ENCODE peak calls at places on chromosomes 16 and 17, in eight cellular contexts. T, J, G, E, U, A, O and C are unnamed samples.

GRCh38 chr17:19470529-19471261 is 59.7 kb downstream of the RNF112 start:
- DNase-seq in O (peak), J (peak), E (peak), A (peak), G (peak), U (peak), T (peak), C (no peak)

GRCh38 chr17:70687421-70687820 is 518.1 kb downstream of the KCNJ2 start:
- DNase-seq in G (no peak), T (no peak), U (no peak), E (no peak), O (no peak), A (no peak), J (no peak), C (no peak)

GRCh38 chr16:678858-679807 is 1.1 kb upstream of the STUB1 start:
- DNase-seq in E (peak), U (peak), O (peak), T (peak), A (peak), J (peak), G (peak), C (no peak)

GRCh38 chr17:63277629-63278028 is 168.5 kb downstream of the CYB561 start:
- DNase-seq in T (no peak), U (no peak), A (no peak), E (no peak), O (peak), G (no peak), J (no peak), C (no peak)

GRCh38 chr17:29567362-29568330 is 809 bp upstream of the ABHD15 start:
- DNase-seq in U (peak), E (peak), G (peak), O (peak), J (peak), T (peak), A (peak), C (peak)

GRCh38 chr16:14131774-14132695 is 60.9 kb downstream of the MRTFB start:
- DNase-seq in U (no peak), O (no peak), E (no peak), T (no peak), G (no peak), A (no peak), J (no peak), C (no peak)

GRCh38 chr17:16962804-16963203 is 9.1 kb downstream of the TNFRSF13B start:
- DNase-seq in A (peak), J (no peak), E (no peak), G (no peak), O (no peak), T (no peak), U (peak), C (no peak)

GRCh38 chr16:399278-400019 is 2.2 kb upstream of the DECR2 start:
- DNase-seq in G (no peak), A (no peak), E (no peak), T (no peak), J (no peak), U (no peak), O (no peak), C (no peak)

GRCh38 chr16:49843758-49844157 is 12.2 kb downstream of the ZNF423 start:
- DNase-seq in T (no peak), A (no peak), O (no peak), E (no peak), G (no peak), U (no peak), J (no peak), C (no peak)

GRCh38 chr16:1635070-1635469 is 22.9 kb downstream of the CRAMP1 start:
- DNase-seq in T (no peak), E (no peak), J (no peak), U (no peak), O (no peak), G (no peak), A (no peak), C (no peak)

GRCh38 chr16:49858200-49859129 is 2.6 kb upstream of the ZNF423 start:
- DNase-seq in G (no peak), O (no peak), E (peak), T (no peak), U (peak), A (peak), J (peak), C (no peak)

GRCh38 chr17:45146616-45147101 is 1.6 kb upstream of the HEXIM1 start:
- DNase-seq in O (peak), A (no peak), U (no peak), G (no peak), J (peak), T (no peak), E (no peak), C (no peak)

GRCh38 chr17:16517477-16517876 is 25.5 kb upstream of the LRRC75A start:
- DNase-seq in G (no peak), U (no peak), T (no peak), O (no peak), J (no peak), E (no peak), A (no peak), C (no peak)

GRCh38 chr16:70448075-70448474 is 6.3 kb upstream of the FCSK start:
- DNase-seq in U (no peak), T (no peak), E (no peak), G (no peak), A (no peak), O (no peak), J (no peak), C (no peak)

GRCh38 chr16:86462334-86463084 is 47.8 kb upstream of the FOXF1 start:
- DNase-seq in O (no peak), E (no peak), T (no peak), G (no peak), A (no peak), U (no peak), J (no peak), C (no peak)

GRCh38 chr16:3148256-3149192 is 13.7 kb downstream of the ZNF213 start:
- DNase-seq in A (no peak), T (peak), G (no peak), U (no peak), O (no peak), J (no peak), E (no peak), C (no peak)

GRCh38 chr17:71107136-71107535 is 937.8 kb downstream of the KCNJ2 start:
- DNase-seq in E (no peak), T (no peak), G (no peak), A (no peak), J (no peak), O (no peak), U (no peak), C (no peak)

GRCh38 chr16:21125191-21125590 is 25.5 kb downstream of the DNAH3 start:
- DNase-seq in T (no peak), A (peak), J (peak), O (no peak), G (no peak), E (no peak), U (no peak), C (no peak)

GRCh38 chr16:17364319-17365210 is 106.2 kb downstream of the XYLT1 start:
- DNase-seq in J (no peak), U (no peak), E (no peak), T (no peak), A (no peak), O (peak), G (peak), C (no peak)

GRCh38 chr16:88914750-88915368 is 48.4 kb upstream of the PABPN1L start:
- DNase-seq in A (no peak), U (no peak), O (peak), T (no peak), E (no peak), J (no peak), G (no peak), C (no peak)

GRCh38 chr16:17964196-17964595 is 372.3 kb downstream of the NPIPA8 start:
- DNase-seq in T (no peak), O (no peak), J (no peak), E (no peak), U (no peak), G (no peak), A (no peak), C (no peak)

GRCh38 chr16:1903845-1904820 is 14.1 kb downstream of the HS3ST6 start:
- DNase-seq in J (no peak), T (peak), O (peak), U (no peak), G (no peak), A (no peak), E (no peak), C (no peak)

GRCh38 chr17:70797166-70797565 is 627.8 kb downstream of the KCNJ2 start:
- DNase-seq in T (no peak), O (no peak), G (no peak), J (no peak), A (no peak), E (no peak), U (no peak), C (no peak)

GRCh38 chr16:72203401-72203800 is 31.4 kb upstream of the PMFBP1 start:
- DNase-seq in T (no peak), U (no peak), E (no peak), O (peak), J (peak), A (peak), G (peak), C (no peak)

GRCh38 chr17:78722101-78722761 is 59.8 kb downstream of the CYTH1 start:
- DNase-seq in U (peak), O (no peak), A (peak), G (peak), T (peak), E (no peak), J (no peak), C (no peak)

GRCh38 chr16:73060948-73061495 is 13.1 kb upstream of the ZFHX3 start:
- DNase-seq in E (no peak), T (no peak), A (peak), O (no peak), U (peak), J (no peak), G (no peak), C (no peak)

GRCh38 chr16:75477680-75478473 is 13.4 kb upstream of the TMEM170A start:
- DNase-seq in O (no peak), T (no peak), E (no peak), U (no peak), A (no peak), J (no peak), G (no peak), C (no peak)

GRCh38 chr17:37642706-37643105 is 540 bp downstream of the DDX52 start:
- DNase-seq in O (peak), J (no peak), A (no peak), T (no peak), U (no peak), E (no peak), G (no peak), C (no peak)

GRCh38 chr17:7203391-7203790 is 16.2 kb downstream of the DLG4 start:
- DNase-seq in T (no peak), J (no peak), O (no peak), A (no peak), G (no peak), U (no peak), E (no peak), C (no peak)

GRCh38 chr17:44775838-44776621 is 17.2 kb downstream of the ADAM11 start:
- DNase-seq in O (no peak), J (peak), G (no peak), T (peak), A (peak), E (no peak), U (no peak), C (no peak)

GRCh38 chr16:89069920-89070319 is 23.7 kb upstream of the ACSF3 start:
- DNase-seq in J (no peak), G (no peak), A (no peak), E (no peak), T (no peak), U (no peak), O (no peak), C (no peak)

GRCh38 chr16:8775359-8775758 is 22.1 kb downstream of the TMEM186 start:
- DNase-seq in J (no peak), T (no peak), O (no peak), G (no peak), A (no peak), E (no peak), U (no peak), C (no peak)

GRCh38 chr16:26765087-26765486 is 301.6 kb upstream of the C16orf82 start:
- DNase-seq in E (peak), T (no peak), J (no peak), U (peak), A (no peak), O (no peak), G (no peak), C (no peak)

GRCh38 chr17:66803474-66803951 is 31.4 kb upstream of the CACNG5 start:
- DNase-seq in T (no peak), G (no peak), U (peak), E (peak), J (peak), O (no peak), A (no peak), C (no peak)
- TF ChIP-seq CTCF in T (no peak), G (no peak), U (no peak), E (no peak), J (no peak), O (no peak), A (no peak), C (no peak)

GRCh38 chr17:57735230-57735629 is 9.9 kb downstream of the CCDC182 start:
- DNase-seq in G (no peak), A (no peak), E (no peak), T (no peak), J (no peak), O (no peak), U (no peak), C (no peak)

GRCh38 chr17:57737450-57737849 is 7.6 kb downstream of the CCDC182 start:
- DNase-seq in T (no peak), U (no peak), E (no peak), G (no peak), J (no peak), O (no peak), A (no peak), C (no peak)

GRCh38 chr17:57733085-57733484 is 12.0 kb downstream of the CCDC182 start:
- DNase-seq in A (no peak), E (no peak), T (no peak), J (no peak), U (no peak), O (no peak), G (no peak), C (no peak)

GRCh38 chr17:57732062-57732461 is 13.0 kb downstream of the CCDC182 start:
- DNase-seq in J (no peak), G (no peak), O (no peak), U (no peak), T (no peak), A (peak), E (no peak), C (no peak)

GRCh38 chr17:57735707-57736106 is 9.4 kb downstream of the CCDC182 start:
- DNase-seq in G (no peak), T (no peak), O (no peak), U (peak), J (no peak), E (peak), A (no peak), C (no peak)
- TF ChIP-seq CTCF in G (peak), T (peak), O (no peak), U (peak), J (no peak), E (peak), A (no peak), C (no peak)

DNA sequence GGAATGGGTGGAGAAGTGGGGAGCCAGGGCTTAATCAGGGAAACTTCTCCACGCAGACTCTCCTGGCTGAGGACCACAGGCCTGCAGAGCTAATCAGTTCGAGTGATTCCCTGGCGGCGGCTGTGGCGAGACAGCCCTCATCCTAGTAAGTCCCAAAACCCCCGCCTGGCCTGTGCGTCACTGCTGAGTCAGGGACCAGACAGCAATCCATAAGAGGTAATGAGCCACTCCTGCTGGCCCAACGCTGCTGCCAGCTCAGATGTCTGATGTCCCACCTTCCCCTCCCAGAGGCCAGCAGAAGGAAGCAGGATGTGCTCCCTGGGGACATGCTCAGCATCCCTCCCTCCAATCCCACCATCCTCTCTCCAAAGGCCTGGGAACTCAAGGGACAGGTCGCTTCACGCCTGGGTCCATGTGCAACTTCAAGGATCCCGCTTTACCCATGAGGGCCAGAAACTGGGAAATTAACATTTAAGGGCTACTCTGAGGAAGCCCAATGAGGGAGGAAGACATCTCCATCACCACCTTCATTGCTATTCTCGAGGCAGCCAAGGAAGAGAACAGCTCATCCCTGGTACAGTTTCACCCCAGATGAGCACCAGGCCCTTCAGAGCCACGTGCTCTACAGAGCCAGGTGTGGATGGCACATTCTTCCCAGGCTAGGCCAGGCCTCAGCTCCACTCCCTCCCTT is 7.9 kb downstream of the ACLY start:
- DNase-seq in E (no peak), J (no peak), G (no peak), T (no peak), U (no peak), O (peak), A (no peak), C (no peak)
- TF ChIP-seq CTCF in E (no peak), J (no peak), G (no peak), T (no peak), U (no peak), O (peak), A (no peak), C (no peak)

DNA sequence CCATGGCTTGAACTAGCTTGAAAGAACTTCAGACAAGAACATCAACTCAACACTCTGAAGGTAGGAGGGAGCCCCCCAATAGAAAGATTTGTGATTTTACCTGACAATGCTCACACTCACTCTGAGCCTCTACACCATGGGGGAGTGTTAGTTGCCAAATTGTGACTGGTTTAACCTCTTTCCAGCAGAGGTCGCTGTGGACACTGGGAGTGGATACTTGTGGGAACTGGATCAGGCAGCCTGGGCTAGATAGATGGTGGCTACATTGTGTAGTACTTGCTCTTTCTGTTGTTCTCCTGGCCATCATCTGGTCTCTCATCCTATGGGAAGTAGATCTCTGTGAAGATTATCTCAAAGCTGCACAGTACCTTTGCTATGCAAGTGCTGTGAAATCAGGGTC is 2.9 kb downstream of the SMPD3 start:
- DNase-seq in J (no peak), U (peak), A (no peak), T (no peak), G (no peak), E (peak), O (no peak), C (no peak)
- TF ChIP-seq CTCF in J (no peak), U (peak), A (no peak), T (peak), G (no peak), E (peak), O (no peak), C (no peak)

GRCh38 chr17:73340093-73340596 is 28.3 kb upstream of the CDC42EP4 start:
- DNase-seq in A (no peak), U (no peak), G (no peak), O (peak), T (peak), E (no peak), J (peak), C (no peak)
- TF ChIP-seq CTCF in A (no peak), U (no peak), G (no peak), O (peak), T (peak), E (no peak), J (no peak), C (no peak)

GRCh38 chr17:15230866-15231265 is 34.3 kb downstream of the PMP22 start:
- DNase-seq in G (no peak), A (no peak), E (no peak), U (no peak), O (no peak), J (no peak), T (no peak), C (no peak)

GRCh38 chr17:15231851-15232516 is 33.1 kb downstream of the PMP22 start:
- DNase-seq in A (no peak), J (no peak), O (no peak), G (no peak), E (no peak), T (no peak), U (no peak), C (no peak)

GRCh38 chr17:15233971-15234370 is 31.2 kb downstream of the PMP22 start:
- DNase-seq in A (no peak), J (no peak), E (no peak), T (no peak), U (no peak), O (no peak), G (no peak), C (no peak)

GRCh38 chr17:15232517-15232915 is 32.6 kb downstream of the PMP22 start:
- DNase-seq in T (no peak), O (no peak), A (no peak), J (no peak), U (no peak), E (no peak), G (no peak), C (no peak)

DNA sequence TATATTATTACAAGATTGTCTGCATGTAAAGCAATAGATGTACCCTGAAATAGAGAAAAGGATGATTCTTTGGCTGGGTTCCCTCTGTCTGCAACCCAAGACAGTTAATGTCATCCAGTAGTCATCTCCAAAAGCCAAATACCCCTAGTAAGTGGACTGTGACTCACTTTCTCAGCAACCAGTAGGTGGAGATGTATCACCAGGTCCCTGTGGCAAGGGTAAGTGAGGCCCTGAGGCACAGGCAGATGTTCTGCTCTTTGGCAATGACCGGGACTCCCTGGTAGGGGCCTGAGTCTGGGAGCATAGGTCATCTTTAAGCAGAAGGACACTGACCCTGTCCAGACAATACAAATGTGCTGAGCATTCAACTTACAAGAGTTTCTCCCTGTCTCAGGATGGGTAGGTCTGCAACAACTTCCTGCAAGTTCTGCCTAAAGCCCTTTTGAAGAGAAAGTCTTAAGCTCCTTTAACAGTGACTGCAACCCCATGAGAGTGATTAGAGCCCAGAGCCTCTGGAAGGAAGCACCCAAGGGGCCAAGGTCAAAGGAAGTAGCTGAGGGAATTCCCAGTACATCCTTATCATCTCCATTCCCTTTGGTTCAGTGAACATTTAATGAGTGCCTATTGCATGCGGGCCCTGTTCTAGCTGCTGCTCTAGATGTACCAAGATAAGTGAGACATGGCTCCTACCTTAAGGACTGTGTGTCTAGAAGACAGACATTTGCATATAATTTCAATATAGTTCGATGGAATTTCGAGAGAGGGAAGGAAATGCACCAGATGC is 31.9 kb downstream of the PMP22 start:
- DNase-seq in J (no peak), G (no peak), T (no peak), O (peak), E (peak), U (peak), A (no peak), C (no peak)
- TF ChIP-seq CTCF in J (no peak), G (no peak), T (no peak), O (peak), E (no peak), U (peak), A (no peak), C (no peak)

DNA sequence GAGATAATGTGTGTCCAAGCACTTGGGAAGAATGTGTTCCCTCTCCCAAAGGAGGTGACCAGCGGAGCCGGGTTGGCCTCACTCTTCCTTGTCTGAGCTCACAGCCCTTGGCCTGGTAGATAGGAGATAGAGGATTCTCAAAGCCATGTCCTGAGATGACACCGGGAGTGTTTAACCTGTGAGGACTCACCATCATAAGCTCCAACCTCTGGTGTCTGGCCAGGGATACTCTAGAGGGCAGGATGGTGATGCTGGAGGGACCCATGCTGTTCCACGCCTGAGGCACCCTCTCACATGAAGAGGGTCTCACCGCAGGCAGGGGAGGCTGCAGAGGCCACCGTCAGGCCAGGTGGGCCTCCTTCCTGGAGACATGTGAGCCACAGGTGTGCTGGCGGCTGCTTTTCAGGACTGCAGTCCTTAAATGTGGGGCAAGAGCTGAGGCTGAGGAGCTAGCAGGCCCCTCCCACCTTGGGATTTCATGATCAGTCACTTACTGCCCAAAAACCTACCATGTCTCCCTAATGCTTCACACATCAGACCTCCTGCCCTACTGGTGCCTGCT is 6.6 kb upstream of the ZNF629 start:
- DNase-seq in J (no peak), G (no peak), A (no peak), T (no peak), U (no peak), E (no peak), O (no peak), C (no peak)
- TF ChIP-seq CTCF in J (no peak), G (no peak), A (no peak), T (no peak), U (no peak), E (no peak), O (no peak), C (no peak)